ENCODE peak calls at places on chromosomes 4 and X, in four cellular contexts. One of them, this sample, is unnamed.
A peak's percentile ranks its signal among the peaks of the same experiment; 100 is the strongest.

GRCh38 chr4:186283311-186283710 is 17.3 kb downstream of the F11 start:
- DNase-seq in endodermal cell: no peak
- DNase-seq in aorta: no peak
- DNase-seq in PC-9: no peak
- DNase-seq in this sample: no peak

GRCh38 chrX:11100281-11101035 is 10.7 kb upstream of the HCCS start:
- DNase-seq in endodermal cell: peak; percentile 62
- DNase-seq in PC-9: no peak
- DNase-seq in aorta: no peak
- DNase-seq in this sample: peak; percentile 23

GRCh38 chr4:8920969-8921368 is 49.3 kb upstream of the HMX1 start:
- DNase-seq in PC-9: no peak
- DNase-seq in aorta: no peak
- DNase-seq in endodermal cell: no peak
- DNase-seq in this sample: no peak

GRCh38 chrX:24167719-24168472 is 18.4 kb downstream of the ZFX start:
- DNase-seq in endodermal cell: no peak
- DNase-seq in PC-9: no peak
- DNase-seq in aorta: no peak
- DNase-seq in this sample: no peak

GRCh38 chr4:42417491-42417890 is 20.2 kb downstream of the SHISA3 start:
- DNase-seq in aorta: no peak
- DNase-seq in PC-9: no peak
- DNase-seq in endodermal cell: no peak
- DNase-seq in this sample: no peak

GRCh38 chr4:26150948-26151347 is 169.9 kb upstream of the RBPJ start:
- DNase-seq in PC-9: no peak
- DNase-seq in aorta: no peak
- DNase-seq in endodermal cell: no peak
- DNase-seq in this sample: no peak

GRCh38 chr4:47213539-47213938 is 182.2 kb downstream of the GABRB1 start:
- DNase-seq in PC-9: no peak
- DNase-seq in endodermal cell: no peak
- DNase-seq in aorta: no peak
- DNase-seq in this sample: no peak

GRCh38 chr4:88533937-88534750 is 10.6 kb upstream of the PYURF start:
- DNase-seq in PC-9: peak; percentile 55
- DNase-seq in endodermal cell: no peak
- DNase-seq in aorta: no peak
- DNase-seq in this sample: no peak

GRCh38 chr4:8237256-8237989 is 32.1 kb upstream of the HTRA3 start:
- DNase-seq in endodermal cell: no peak
- DNase-seq in aorta: no peak
- DNase-seq in PC-9: no peak
- DNase-seq in this sample: no peak

GRCh38 chr4:86359944-86360478 is at the start of gene MAPK10:
- DNase-seq in PC-9: no peak
- DNase-seq in aorta: no peak
- DNase-seq in endodermal cell: peak; percentile 73
- DNase-seq in this sample: peak; percentile 86

GRCh38 chrX:101417190-101417589 is 9.2 kb downstream of the HNRNPH2 start:
- DNase-seq in PC-9: no peak
- DNase-seq in endodermal cell: no peak
- DNase-seq in aorta: no peak
- DNase-seq in this sample: no peak

GRCh38 chrX:38305971-38306370 is 21.3 kb downstream of the RPGR start:
- DNase-seq in endodermal cell: no peak
- DNase-seq in aorta: no peak
- DNase-seq in PC-9: no peak
- DNase-seq in this sample: no peak

GRCh38 chrX:48835524-48836329 is at the start of gene PCSK1N:
- DNase-seq in endodermal cell: peak; percentile 61
- DNase-seq in PC-9: no peak
- DNase-seq in aorta: no peak
- DNase-seq in this sample: peak; percentile 78

GRCh38 chrX:15718283-15718970 is 19.6 kb upstream of the CA5B start:
- DNase-seq in aorta: no peak
- DNase-seq in endodermal cell: peak; percentile 60
- DNase-seq in PC-9: no peak
- DNase-seq in this sample: no peak

GRCh38 chr4:115187136-115187535 is 73.7 kb upstream of the NDST4 start:
- DNase-seq in endodermal cell: no peak
- DNase-seq in PC-9: no peak
- DNase-seq in aorta: no peak
- DNase-seq in this sample: no peak

GRCh38 chr4:40395166-40395900 is 60.2 kb downstream of the CHRNA9 start:
- DNase-seq in PC-9: peak; percentile 61
- DNase-seq in aorta: no peak
- DNase-seq in endodermal cell: no peak
- DNase-seq in this sample: no peak

GRCh38 chr4:88204882-88205281 is 46.4 kb upstream of the ABCG2 start:
- DNase-seq in PC-9: no peak
- DNase-seq in aorta: no peak
- DNase-seq in endodermal cell: no peak
- DNase-seq in this sample: no peak

GRCh38 chr4:68451246-68452211 is 4.3 kb downstream of the TMPRSS11E start:
- DNase-seq in PC-9: peak; percentile 38
- DNase-seq in aorta: no peak
- DNase-seq in endodermal cell: no peak
- DNase-seq in this sample: no peak

GRCh38 chr4:173752610-173753009 is 222.6 kb upstream of the HAND2 start:
- DNase-seq in aorta: no peak
- DNase-seq in PC-9: no peak
- DNase-seq in endodermal cell: peak; percentile 94
- DNase-seq in this sample: peak; percentile 77

GRCh38 chrX:36973575-36973974 is 34.6 kb upstream of the FAM47C start:
- DNase-seq in PC-9: no peak
- DNase-seq in aorta: no peak
- DNase-seq in endodermal cell: no peak
- DNase-seq in this sample: no peak

GRCh38 chr4:88148560-88148959 is 9.9 kb downstream of the ABCG2 start:
- DNase-seq in PC-9: no peak
- DNase-seq in endodermal cell: no peak
- DNase-seq in aorta: no peak
- DNase-seq in this sample: no peak

DNA sequence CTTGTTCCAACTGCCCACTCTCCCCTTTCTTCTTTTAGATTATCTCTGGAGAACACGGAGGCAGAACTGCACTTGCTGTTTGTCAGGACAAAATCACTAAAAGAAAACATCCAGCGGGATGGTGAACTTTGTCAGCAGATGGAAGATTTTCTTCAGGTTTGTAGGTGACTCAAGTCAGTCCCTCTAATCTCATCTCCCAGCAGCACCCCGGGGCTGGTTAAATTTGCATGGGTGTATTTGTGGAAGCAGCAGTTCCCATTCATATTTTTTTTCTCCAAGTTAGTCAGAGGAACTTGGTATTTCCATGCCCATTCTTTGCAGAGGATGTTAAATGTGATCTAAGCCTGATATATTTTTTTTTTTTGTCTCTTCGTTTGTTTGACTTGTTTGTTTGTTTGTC is 31.8 kb downstream of the FHDC1 start:
- DNase-seq in PC-9: no peak
- DNase-seq in aorta: no peak
- DNase-seq in endodermal cell: no peak
- DNase-seq in this sample: no peak
- H3K36me3 ChIP-seq in PC-9: peaks cover 6% of the 10 kb centered on the region
- H3K36me3 ChIP-seq in aorta: no peaks in the 10 kb centered on the region
- H3K36me3 ChIP-seq in endodermal cell: peaks cover 36% of the 10 kb centered on the region
- H3K36me3 ChIP-seq in this sample: no peaks in the 10 kb centered on the region

GRCh38 chrX:154136627-154137161 is 7.3 kb upstream of the OPN1LW start:
- DNase-seq in endodermal cell: peak; percentile 93
- DNase-seq in aorta: peak; percentile 91
- DNase-seq in PC-9: peak; percentile 42
- DNase-seq in this sample: peak; percentile 86

GRCh38 chrX:154131955-154132354 is 12.1 kb upstream of the OPN1LW start:
- DNase-seq in endodermal cell: no peak
- DNase-seq in aorta: no peak
- DNase-seq in PC-9: no peak
- DNase-seq in this sample: no peak

GRCh38 chrX:154132366-154132765 is 11.7 kb upstream of the OPN1LW start:
- DNase-seq in PC-9: no peak
- DNase-seq in aorta: peak; percentile 13
- DNase-seq in endodermal cell: no peak
- DNase-seq in this sample: no peak

GRCh38 chrX:154138857-154139256 is 5.2 kb upstream of the OPN1LW start:
- DNase-seq in PC-9: no peak
- DNase-seq in endodermal cell: no peak
- DNase-seq in aorta: peak; percentile 55
- DNase-seq in this sample: no peak

GRCh38 chrX:154135458-154136229 is 8.4 kb upstream of the OPN1LW start:
- DNase-seq in endodermal cell: no peak
- DNase-seq in aorta: no peak
- DNase-seq in PC-9: no peak
- DNase-seq in this sample: no peak
- H3K4me3 ChIP-seq in endodermal cell: no peak overlapping the region
- H3K4me3 ChIP-seq in aorta: no peak overlapping the region
- H3K4me3 ChIP-seq in PC-9: no peak overlapping the region
- H3K4me3 ChIP-seq in this sample: no peak overlapping the region

GRCh38 chrX:132063862-132064261 is 40.8 kb downstream of the STK26 start:
- DNase-seq in endodermal cell: no peak
- DNase-seq in PC-9: no peak
- DNase-seq in aorta: no peak
- DNase-seq in this sample: no peak
- H3K36me3 ChIP-seq in endodermal cell: peaks cover 65% of the 10 kb centered on the region
- H3K36me3 ChIP-seq in PC-9: no peaks in the 10 kb centered on the region
- H3K36me3 ChIP-seq in aorta: no peaks in the 10 kb centered on the region
- H3K36me3 ChIP-seq in this sample: no peaks in the 10 kb centered on the region

DNA sequence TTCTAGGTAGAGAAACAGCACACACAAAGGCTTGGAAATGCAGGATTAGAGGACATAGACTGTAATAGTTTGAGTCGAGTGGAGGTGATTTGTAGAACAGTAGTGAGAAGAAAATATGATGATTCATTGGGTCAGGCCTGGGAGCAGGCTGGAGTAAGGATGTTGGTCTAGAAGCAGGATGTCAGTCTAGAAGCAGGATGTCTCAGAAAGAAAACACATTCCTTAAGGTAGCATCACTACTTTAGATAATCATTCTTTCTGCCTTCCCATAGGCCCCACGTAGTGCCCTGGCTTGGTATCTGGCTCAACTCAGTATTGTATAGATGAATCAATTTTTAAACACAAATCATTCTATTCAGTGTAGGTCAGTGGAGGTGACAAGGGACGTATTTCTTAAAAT is 11.2 kb upstream of the DACH2 start:
- DNase-seq in endodermal cell: no peak
- DNase-seq in PC-9: no peak
- DNase-seq in aorta: no peak
- DNase-seq in this sample: no peak
- H3K4me3 ChIP-seq in endodermal cell: no peak overlapping the region
- H3K4me3 ChIP-seq in PC-9: no peak overlapping the region
- H3K4me3 ChIP-seq in aorta: no peak overlapping the region
- H3K4me3 ChIP-seq in this sample: no peak overlapping the region

DNA sequence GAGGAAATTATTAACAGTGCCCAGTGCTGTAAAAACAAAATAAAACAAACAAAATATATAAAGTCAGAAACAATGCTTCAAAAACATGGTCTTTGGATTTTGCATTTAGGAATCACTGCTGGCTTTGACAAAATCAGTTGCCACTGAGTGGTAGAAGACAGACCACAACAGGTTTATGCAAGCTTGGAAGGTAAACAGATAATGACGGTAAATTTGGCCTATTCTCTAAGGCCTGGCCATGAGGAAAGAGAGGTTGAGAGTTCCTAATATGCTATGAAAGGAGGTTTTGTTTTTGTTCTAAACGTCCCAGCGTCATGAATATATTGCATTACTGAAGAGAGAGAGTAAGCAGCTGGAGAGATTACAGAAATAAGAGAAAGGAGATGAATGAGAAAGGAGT is 629.4 kb downstream of the STPG2 start:
- DNase-seq in endodermal cell: no peak
- DNase-seq in PC-9: no peak
- DNase-seq in aorta: no peak
- DNase-seq in this sample: no peak
- H3K36me3 ChIP-seq in endodermal cell: no peaks in the 10 kb centered on the region
- H3K36me3 ChIP-seq in PC-9: no peaks in the 10 kb centered on the region
- H3K36me3 ChIP-seq in aorta: no peaks in the 10 kb centered on the region
- H3K36me3 ChIP-seq in this sample: no peaks in the 10 kb centered on the region

GRCh38 chr4:15382669-15383273 is 45.1 kb upstream of the C1QTNF7 start:
- DNase-seq in endodermal cell: no peak
- DNase-seq in aorta: no peak
- DNase-seq in PC-9: no peak
- DNase-seq in this sample: no peak
- H3K4me3 ChIP-seq in endodermal cell: no peak overlapping the region
- H3K4me3 ChIP-seq in aorta: no peak overlapping the region
- H3K4me3 ChIP-seq in PC-9: no peak overlapping the region
- H3K4me3 ChIP-seq in this sample: no peak overlapping the region

DNA sequence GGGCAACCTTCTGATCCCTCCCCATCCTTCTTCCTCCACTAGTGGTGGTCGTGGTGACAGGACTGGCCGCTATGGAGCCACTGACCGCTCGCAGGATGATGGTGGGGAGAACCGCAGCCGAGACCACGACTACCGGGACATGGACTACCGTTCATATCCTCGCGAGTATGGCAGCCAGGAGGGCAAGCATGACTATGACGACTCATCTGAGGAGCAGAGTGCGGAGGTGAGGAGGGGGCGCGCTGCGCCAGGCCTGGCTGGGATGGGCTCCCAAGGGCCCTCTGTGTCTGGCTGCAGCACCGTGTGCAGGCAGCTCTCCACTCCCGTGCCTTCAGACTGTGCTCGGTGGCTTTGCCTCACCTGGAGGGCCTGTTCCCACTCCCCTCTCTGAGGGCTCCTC is 24.3 kb downstream of the RBM10 start:
- DNase-seq in aorta: peak; percentile 59
- DNase-seq in PC-9: no peak
- DNase-seq in endodermal cell: no peak
- DNase-seq in this sample: no peak
- H3K36me3 ChIP-seq in aorta: no peaks in the 10 kb centered on the region
- H3K36me3 ChIP-seq in PC-9: no peaks in the 10 kb centered on the region
- H3K36me3 ChIP-seq in endodermal cell: peaks cover 12% of the 10 kb centered on the region
- H3K36me3 ChIP-seq in this sample: peaks cover 43% of the 10 kb centered on the region

DNA sequence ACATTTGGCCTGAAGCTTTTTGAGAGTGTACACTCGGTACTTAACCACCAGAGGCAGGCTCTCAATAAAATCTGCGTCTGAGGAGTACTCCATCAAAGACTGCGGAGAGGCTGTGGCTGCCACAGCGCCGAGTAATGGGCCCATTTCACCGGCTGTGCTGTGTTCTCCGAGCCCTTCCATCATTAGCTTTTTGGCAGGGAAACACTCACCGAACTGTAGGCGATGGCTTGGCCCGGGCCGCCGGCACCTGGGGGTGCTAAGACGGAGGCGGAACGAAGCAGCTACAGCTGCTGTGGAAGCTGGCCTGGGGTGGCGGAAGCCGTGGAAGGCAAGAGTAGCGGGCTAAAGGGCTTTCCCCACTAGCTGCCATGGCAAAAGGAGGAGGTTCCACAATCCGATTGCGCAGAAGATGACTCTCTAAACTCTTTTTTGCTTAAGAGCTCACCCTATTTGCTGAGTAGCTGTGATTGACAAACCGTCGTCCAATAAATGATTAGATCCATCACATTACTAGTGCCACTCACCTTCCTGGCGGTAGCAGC is 48.5 kb upstream of the PABPC1L2A start:
- DNase-seq in aorta: peak; percentile 53
- DNase-seq in PC-9: no peak
- DNase-seq in endodermal cell: peak; percentile 75
- DNase-seq in this sample: no peak
- H3K4me3 ChIP-seq in aorta: no peak overlapping the region
- H3K4me3 ChIP-seq in PC-9: no peak overlapping the region
- H3K4me3 ChIP-seq in endodermal cell: no peak overlapping the region
- H3K4me3 ChIP-seq in this sample: no peak overlapping the region